ENCODE peak calls at places on chromosomes 13 and 19, in four cellular contexts. O, Q, X and J are unnamed samples.

GRCh38 chr19:30439271-30439750 is 67.1 kb downstream of the ZNF536 start:
- DNase-seq in X (no peak), O (no peak), Q (no peak), J (no peak)

GRCh38 chr13:32537580-32538233 is 888 bp downstream of the N4BP2L2 start:
- DNase-seq in X (no peak), Q (no peak), O (peak; percentile 33), J (no peak)

GRCh38 chr13:73274147-73274546 is 215.3 kb downstream of the KLF5 start:
- DNase-seq in Q (no peak), X (no peak), O (no peak), J (no peak)

GRCh38 chr13:24161010-24161775 is 673 bp downstream of the SPATA13 start:
- DNase-seq in Q (no peak), X (no peak), O (no peak), J (peak; percentile 73)

GRCh38 chr13:44407891-44408290 is 34.3 kb downstream of the SERP2 start:
- DNase-seq in O (no peak), X (no peak), Q (no peak), J (no peak)

GRCh38 chr13:37138169-37138568 is 32.7 kb upstream of the CSNK1A1L start:
- DNase-seq in O (no peak), Q (no peak), X (no peak), J (no peak)

GRCh38 chr19:343451-343931 is 1.1 kb downstream of the MIER2 start:
- DNase-seq in X (no peak), O (no peak), Q (no peak), J (peak; percentile 66)

GRCh38 chr13:74562381-74562780 is 428.2 kb upstream of the KLF12 start:
- DNase-seq in O (no peak), X (no peak), Q (no peak), J (no peak)

GRCh38 chr19:1647664-1648155 is 4.7 kb downstream of the TCF3 start:
- DNase-seq in X (no peak), O (no peak), Q (no peak), J (no peak)

GRCh38 chr13:46992383-46992952 is 95.6 kb upstream of the HTR2A start:
- DNase-seq in X (no peak), O (no peak), Q (no peak), J (no peak)

GRCh38 chr13:64088491-64088890 is 2672.8 kb upstream of the PCDH20 start:
- DNase-seq in O (no peak), X (no peak), Q (no peak), J (no peak)

GRCh38 chr19:29683009-29683408 is 17.7 kb downstream of the PLEKHF1 start:
- DNase-seq in Q (no peak), X (peak; percentile 51), O (no peak), J (no peak)

GRCh38 chr13:103289661-103290060 is 223.4 kb upstream of the SLC10A2 start:
- DNase-seq in Q (no peak), O (no peak), X (no peak), J (no peak)

GRCh38 chr19:55096061-55096701 is 20.5 kb downstream of the EPS8L1 start:
- DNase-seq in Q (no peak), X (no peak), O (no peak), J (no peak)

GRCh38 chr19:44615529-44616247 is 2.3 kb downstream of the IGSF23 start:
- DNase-seq in Q (no peak), O (no peak), X (no peak), J (no peak)

GRCh38 chr13:80716610-80717081 is 375.7 kb upstream of the SPRY2 start:
- DNase-seq in X (no peak), Q (no peak), O (no peak), J (peak; percentile 64)

GRCh38 chr13:99484405-99484981 is 16.8 kb upstream of the TM9SF2 start:
- DNase-seq in X (no peak), O (no peak), Q (no peak), J (no peak)

GRCh38 chr19:38424272-38424671 is 1.7 kb downstream of the RASGRP4 start:
- DNase-seq in O (no peak), X (no peak), Q (no peak), J (no peak)

GRCh38 chr19:30784850-30785459 is 412.8 kb downstream of the ZNF536 start:
- DNase-seq in X (peak; percentile 24), O (peak; percentile 43), Q (no peak), J (peak; percentile 76)

GRCh38 chr19:40603719-40604646 is 2.8 kb downstream of the LTBP4 start:
- DNase-seq in X (peak; percentile 95), Q (peak; percentile 88), O (peak; percentile 98), J (peak; percentile 99)

GRCh38 chr19:40607311-40607871 is 6.2 kb downstream of the LTBP4 start:
- DNase-seq in X (no peak), Q (no peak), O (no peak), J (no peak)

GRCh38 chr19:40603071-40603718 is 2.0 kb downstream of the LTBP4 start:
- DNase-seq in O (no peak), Q (no peak), X (no peak), J (no peak)

GRCh38 chr19:40604647-40605200 is 3.6 kb downstream of the LTBP4 start:
- DNase-seq in X (no peak), O (no peak), Q (no peak), J (peak; percentile 79)

GRCh38 chr19:40605201-40605971 is 4.2 kb downstream of the LTBP4 start:
- DNase-seq in X (no peak), O (peak; percentile 72), Q (peak; percentile 48), J (peak; percentile 86)
- H3K4me1 ChIP-seq in X (no peaks in the 10 kb centered on the region), O (peaks cover 86% of the 10 kb centered on the region), Q (peaks cover 27% of the 10 kb centered on the region), J (peaks cover 69% of the 10 kb centered on the region)

GRCh38 chr19:15280048-15280725 is 47.9 kb upstream of the EPHX3 start:
- DNase-seq in O (peak; percentile 69), X (no peak), Q (no peak), J (no peak)

GRCh38 chr19:15283141-15283885 is 49.0 kb downstream of the BRD4 start:
- DNase-seq in O (no peak), Q (no peak), X (no peak), J (peak; percentile 77)

GRCh38 chr19:15282311-15282705 is 50.0 kb downstream of the BRD4 start:
- DNase-seq in O (no peak), Q (no peak), X (no peak), J (no peak)

GRCh38 chr19:15279326-15279904 is 47.2 kb upstream of the EPHX3 start:
- DNase-seq in Q (no peak), X (peak; percentile 20), O (no peak), J (no peak)

GRCh38 chr19:15280915-15281683 is 48.9 kb upstream of the EPHX3 start:
- DNase-seq in Q (no peak), O (peak; percentile 91), X (peak; percentile 81), J (peak; percentile 94)
- H3K4me1 ChIP-seq in Q (peaks cover 35% of the 10 kb centered on the region), O (peaks cover 100% of the 10 kb centered on the region), X (peaks cover 12% of the 10 kb centered on the region), J (peaks cover 100% of the 10 kb centered on the region)

GRCh38 chr19:41325947-41326706 is 16.2 kb downstream of the CCDC97 start:
- DNase-seq in O (no peak), X (no peak), Q (no peak), J (no peak)

GRCh38 chr19:41328157-41328817 is 18.3 kb downstream of the CCDC97 start:
- DNase-seq in X (no peak), Q (no peak), O (no peak), J (no peak)

GRCh38 chr19:41327499-41328156 is 17.7 kb downstream of the CCDC97 start:
- DNase-seq in O (peak; percentile 76), X (no peak), Q (no peak), J (no peak)

GRCh38 chr19:41325640-41325946 is 15.6 kb downstream of the CCDC97 start:
- DNase-seq in X (no peak), O (no peak), Q (no peak), J (no peak)

DNA sequence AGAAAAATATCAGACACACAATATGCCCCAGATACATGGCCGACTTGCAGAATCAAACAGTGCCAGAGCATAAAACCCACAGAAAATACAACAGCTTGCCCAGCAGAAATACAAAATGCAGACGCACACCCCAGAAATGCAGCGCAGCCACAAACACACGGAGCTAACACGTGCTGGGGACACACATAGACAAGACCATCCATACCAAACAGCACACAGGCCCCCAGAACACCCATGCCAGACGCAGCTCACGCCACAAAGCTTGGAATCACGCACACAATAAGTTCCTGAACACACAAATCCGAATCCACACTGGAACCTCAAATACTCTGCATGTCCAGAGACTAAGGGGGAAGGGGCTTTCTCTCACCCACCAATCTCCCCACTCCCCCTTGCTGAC is 17.1 kb downstream of the CCDC97 start:
- DNase-seq in Q (no peak), O (no peak), X (no peak), J (no peak)
- H3K4me1 ChIP-seq in Q (peaks cover 37% of the 10 kb centered on the region), O (peaks cover 76% of the 10 kb centered on the region), X (peaks cover 27% of the 10 kb centered on the region), J (no peaks in the 10 kb centered on the region)

GRCh38 chr13:66563076-66563475 is 667.1 kb downstream of the PCDH9 start:
- DNase-seq in X (no peak), Q (no peak), O (no peak), J (no peak)

GRCh38 chr13:66559093-66559492 is 671.0 kb downstream of the PCDH9 start:
- DNase-seq in Q (no peak), X (no peak), O (no peak), J (no peak)

GRCh38 chr13:66560189-66560588 is 669.9 kb downstream of the PCDH9 start:
- DNase-seq in Q (no peak), X (no peak), O (no peak), J (no peak)

GRCh38 chr13:66560991-66561390 is 669.1 kb downstream of the PCDH9 start:
- DNase-seq in O (no peak), Q (no peak), X (no peak), J (no peak)

DNA sequence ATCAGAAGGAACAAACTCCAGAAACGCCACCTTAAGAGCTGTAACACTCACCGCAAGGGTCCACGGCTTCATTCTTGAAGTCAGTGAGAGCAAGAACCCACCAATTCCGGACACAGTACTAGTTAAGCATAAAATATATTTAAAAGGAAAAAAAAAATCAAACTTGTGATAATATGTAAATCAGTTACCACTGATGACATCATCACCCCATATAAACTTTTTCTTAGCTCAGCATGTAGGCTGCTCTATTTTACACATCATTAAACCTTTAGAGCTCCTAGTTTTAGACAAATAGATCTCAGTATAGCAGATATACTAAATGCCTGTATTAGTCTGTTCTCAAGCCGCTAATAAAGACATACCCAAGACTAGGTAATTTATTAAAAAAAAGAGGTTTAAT is 668.1 kb downstream of the PCDH9 start:
- DNase-seq in X (no peak), Q (no peak), O (no peak), J (no peak)
- H3K4me1 ChIP-seq in X (no peaks in the 10 kb centered on the region), Q (no peaks in the 10 kb centered on the region), O (no peaks in the 10 kb centered on the region), J (no peaks in the 10 kb centered on the region)

DNA sequence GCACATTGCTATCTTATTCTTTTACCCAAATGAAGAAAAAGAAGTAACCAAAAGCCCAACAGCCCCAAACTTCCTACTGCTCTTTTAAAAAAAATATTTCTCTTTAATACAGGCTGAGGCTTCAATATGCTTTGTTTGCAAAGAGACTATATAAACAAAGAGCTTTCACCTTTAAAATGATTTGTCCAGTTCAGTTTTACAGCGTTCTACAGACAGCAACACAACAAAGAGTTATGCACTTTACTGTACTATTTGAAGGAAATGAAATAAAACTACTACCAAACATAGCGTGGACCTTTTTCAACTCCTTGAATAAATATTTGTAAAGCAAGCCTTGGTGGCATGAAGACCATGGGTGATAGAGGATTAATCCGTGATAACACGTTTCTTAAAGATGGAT is 151.2 kb downstream of the FGF9 start:
- DNase-seq in X (no peak), O (no peak), Q (no peak), J (no peak)
- H3K4me1 ChIP-seq in X (no peaks in the 10 kb centered on the region), O (peaks cover 29% of the 10 kb centered on the region), Q (no peaks in the 10 kb centered on the region), J (peaks cover 8% of the 10 kb centered on the region)

GRCh38 chr13:71912524-71912923 is 45.5 kb upstream of the DACH1 start:
- DNase-seq in O (no peak), X (no peak), Q (no peak), J (no peak)
- H3K4me1 ChIP-seq in O (no peaks in the 10 kb centered on the region), X (no peaks in the 10 kb centered on the region), Q (no peaks in the 10 kb centered on the region), J (peaks cover 7% of the 10 kb centered on the region)